ENCODE peak calls at places on chromosomes 3 and 15, in seven cellular contexts. Q is neural crest cell; N is iPS-NIHi11; X is activated T-cell treated with anti-CD3 and anti-CD28 coated beads, Interleukin-2, amount 50 U/mL, for 48 hours; A is cardiac muscle cell; V is CD8-positive, alpha-beta T cell; J is stimulated activated CD4-positive, alpha-beta T cell treated with anti-CD3 and anti-CD28 coated beads, Interleukin-1b, Interleukin-23, amount 100 ng/mL, for 1 hour. R is an unnamed sample.

GRCh38 chr3:170726976-170727661 is 141.2 kb upstream of the SLC7A14 start:
- DNase-seq in Q (no peak), N (no peak), X (no peak), A (no peak), V (no peak), J (no peak), R (no peak)

GRCh38 chr3:148360046-148360445 is 337.7 kb upstream of the AGTR1 start:
- DNase-seq in Q (no peak), N (no peak), X (no peak), A (no peak), V (no peak), J (no peak), R (no peak)

GRCh38 chr3:152395764-152396163 is 127.0 kb downstream of the MBNL1 start:
- DNase-seq in Q (no peak), N (no peak), X (no peak), A (no peak), V (no peak), J (no peak), R (no peak)

GRCh38 chr3:23017800-23018199 is 185.3 kb upstream of the UBE2E2 start:
- DNase-seq in Q (no peak), N (no peak), X (no peak), A (no peak), V (no peak), J (no peak), R (no peak)

GRCh38 chr3:116038968-116039950 is 406.0 kb downstream of the LSAMP start:
- DNase-seq in Q (no peak), N (no peak), X (no peak), A (no peak), V (no peak), J (no peak), R (no peak)

GRCh38 chr3:179348325-179349013 is 960 bp downstream of the MFN1 start:
- DNase-seq in Q (no peak), N (no peak), X (no peak), A (no peak), V (no peak), J (no peak), R (no peak)

GRCh38 chr15:80536231-80536630 is 132.0 kb downstream of the ARNT2 start:
- DNase-seq in Q (no peak), N (no peak), X (no peak), A (no peak), V (no peak), J (no peak), R (no peak)

GRCh38 chr3:65342084-65342683 is 654.4 kb upstream of the ADAMTS9 start:
- DNase-seq in Q (peak; percentile 56), N (peak; percentile 71), X (peak; percentile 43), A (peak; percentile 65), V (no peak), J (no peak), R (no peak)

GRCh38 chr15:96356494-96357455 is 26.3 kb downstream of the NR2F2 start:
- DNase-seq in Q (peak; percentile 96), N (peak; percentile 75), X (peak; percentile 84), A (peak; percentile 80), V (peak; percentile 66), J (peak; percentile 12), R (peak; percentile 67)

GRCh38 chr15:90866161-90866715 is 2.1 kb upstream of the FURIN start:
- DNase-seq in Q (no peak), N (no peak), X (no peak), A (no peak), V (no peak), J (no peak), R (no peak)

GRCh38 chr3:59425371-59425770 is 375.5 kb upstream of the CFAP20DC start:
- DNase-seq in Q (no peak), N (no peak), X (no peak), A (no peak), V (no peak), J (no peak), R (no peak)

GRCh38 chr15:87707581-87708130 is 548.9 kb downstream of the NTRK3 start:
- DNase-seq in Q (no peak), N (no peak), X (no peak), A (peak; percentile 48), V (no peak), J (no peak), R (no peak)

GRCh38 chr15:63826513-63826912 is 7.2 kb downstream of the HERC1 start:
- DNase-seq in Q (no peak), N (no peak), X (no peak), A (peak; percentile 20), V (no peak), J (no peak), R (no peak)

GRCh38 chr15:82648257-82649103 is 1.3 kb upstream of the CPEB1 start:
- DNase-seq in Q (no peak), N (peak; percentile 58), X (no peak), A (peak; percentile 30), V (no peak), J (no peak), R (no peak)

GRCh38 chr15:71237456-71238188 is 122.4 kb downstream of the THSD4 start:
- DNase-seq in Q (no peak), N (no peak), X (no peak), A (peak; percentile 15), V (no peak), J (no peak), R (no peak)

GRCh38 chr3:108804956-108805355 is 17.6 kb upstream of the TRAT1 start:
- DNase-seq in Q (no peak), N (no peak), X (no peak), A (no peak), V (no peak), J (no peak), R (no peak)

GRCh38 chr15:56168394-56168793 is 75.3 kb downstream of the RFX7 start:
- DNase-seq in Q (no peak), N (no peak), X (no peak), A (no peak), V (no peak), J (no peak), R (no peak)

GRCh38 chr3:4071481-4072184 is 231.5 kb upstream of the SETMAR start:
- DNase-seq in Q (no peak), N (peak; percentile 5), X (no peak), A (no peak), V (no peak), J (no peak), R (no peak)

GRCh38 chr3:103791786-103792515 is 1357.1 kb downstream of the ZPLD1 start:
- DNase-seq in Q (no peak), N (no peak), X (no peak), A (no peak), V (no peak), J (no peak), R (no peak)

GRCh38 chr3:197376735-197377555 is 78.5 kb upstream of the DLG1 start:
- DNase-seq in Q (no peak), N (peak; percentile 1), X (no peak), A (no peak), V (no peak), J (no peak), R (no peak)

GRCh38 chr3:121943434-121943833 is 49.2 kb downstream of the SLC15A2 start:
- DNase-seq in Q (no peak), N (no peak), X (no peak), A (no peak), V (no peak), J (no peak), R (no peak)

GRCh38 chr3:27675287-27675686 is 46.8 kb downstream of the EOMES start:
- DNase-seq in Q (no peak), N (no peak), X (no peak), A (no peak), V (no peak), J (no peak), R (no peak)

GRCh38 chr3:157695586-157695985 is 192.4 kb upstream of the VEPH1 start:
- DNase-seq in Q (no peak), N (no peak), X (no peak), A (no peak), V (no peak), J (no peak), R (no peak)

GRCh38 chr15:65085990-65086679 is 9.6 kb downstream of the KBTBD13 start:
- DNase-seq in Q (no peak), N (peak; percentile 72), X (no peak), A (peak; percentile 62), V (no peak), J (no peak), R (no peak)